ENCODE peak calls at places on chromosome 13, in four cellular contexts. P is brain microvascular endothelial cell, T is NCI-H1092, Q is HTR-8/SVneo. N is an unnamed sample.

GRCh38 chr13:90706631-90707030 is 640.9 kb upstream of the MIR17HG start:
- DNase-seq in P (no peak), Q (no peak), T (no peak), N (no peak)

GRCh38 chr13:34416833-34417425 is 525.1 kb upstream of the NBEA start:
- DNase-seq in Q (no peak), T (peak), P (no peak), N (no peak)

GRCh38 chr13:45256254-45256653 is 55.4 kb upstream of the KCTD4 start:
- DNase-seq in P (no peak), T (no peak), Q (no peak), N (no peak)

GRCh38 chr13:21675095-21676007 is 4.5 kb downstream of the FGF9 start:
- DNase-seq in T (peak), P (no peak), Q (no peak), N (no peak)

GRCh38 chr13:60572855-60573254 is 175.8 kb downstream of the TDRD3 start:
- DNase-seq in Q (no peak), P (no peak), T (no peak), N (no peak)

GRCh38 chr13:52949744-52950143 is 78.9 kb upstream of the OLFM4 start:
- DNase-seq in T (no peak), Q (no peak), P (no peak), N (no peak)

GRCh38 chr13:25463496-25463895 is 91.7 kb downstream of the ATP8A2 start:
- DNase-seq in Q (peak), P (peak), T (no peak), N (peak)

GRCh38 chr13:33937373-33938087 is 119.6 kb downstream of the RFC3 start:
- DNase-seq in P (no peak), T (no peak), Q (no peak), N (no peak)

GRCh38 chr13:113846639-113847318 is 17.1 kb downstream of the GAS6 start:
- DNase-seq in Q (no peak), T (no peak), P (no peak), N (no peak)

GRCh38 chr13:26600345-26600761 is 42.9 kb downstream of the WASF3 start:
- DNase-seq in P (no peak), T (no peak), Q (no peak), N (no peak)

GRCh38 chr13:29702912-29703351 is 107.4 kb upstream of the SLC7A1 start:
- DNase-seq in Q (peak), P (peak), T (no peak), N (no peak)

GRCh38 chr13:60032836-60033235 is 130.9 kb downstream of the DIAPH3 start:
- DNase-seq in P (no peak), T (no peak), Q (no peak), N (no peak)

GRCh38 chr13:41706189-41706588 is 248.8 kb downstream of the RGCC start:
- DNase-seq in P (no peak), T (no peak), Q (no peak), N (no peak)

GRCh38 chr13:99600318-99600717 is 99.0 kb downstream of the TM9SF2 start:
- DNase-seq in P (no peak), T (no peak), Q (no peak), N (no peak)

GRCh38 chr13:70080030-70080429 is 27.6 kb upstream of the ATXN8OS start:
- DNase-seq in Q (no peak), T (peak), P (no peak), N (no peak)

GRCh38 chr13:95624020-95624419 is 20.5 kb downstream of the DZIP1 start:
- DNase-seq in Q (peak), T (peak), P (no peak), N (peak)

GRCh38 chr13:48233097-48233885 is at the start of gene ITM2B:
- DNase-seq in T (peak), Q (peak), P (peak), N (peak)

GRCh38 chr13:97344250-97345175 is 89.5 kb upstream of the RAP2A start:
- DNase-seq in T (peak), P (peak), Q (peak), N (peak)

GRCh38 chr13:38951525-38952313 is 38.9 kb downstream of the STOML3 start:
- DNase-seq in Q (no peak), P (no peak), T (no peak), N (no peak)

GRCh38 chr13:41610426-41610825 is 153.1 kb downstream of the RGCC start:
- DNase-seq in P (peak), T (no peak), Q (no peak), N (no peak)

GRCh38 chr13:30581582-30581981 is 36.1 kb upstream of the USPL1 start:
- DNase-seq in Q (no peak), T (no peak), P (no peak), N (peak)

N was measured in RKO.